ENCODE peak calls at places on chromosomes 13 and 19, in nine cellular contexts. A is endodermal cell, N is neuronal stem cell, G is IMR-90, S is NT2/D1, P is GM23248, Z is fibroblast of lung, H is HepG2, W is PC-3. F is an unnamed sample.

GRCh38 chr19:50794778-50795664 is 4.8 kb downstream of the ACP4 start:
- DNase-seq in A (peak; percentile 84), Z (no peak), N (no peak), W (peak; percentile 51), H (no peak), G (no peak), S (no peak), P (peak; percentile 34), F (no peak)

GRCh38 chr19:1261863-1262686 is 7.1 kb upstream of the CIRBP start:
- DNase-seq in G (peak; percentile 43), P (peak; percentile 85), S (no peak), A (peak; percentile 83), W (peak; percentile 48), Z (peak; percentile 83), N (no peak), H (peak; percentile 48), F (peak; percentile 97)

GRCh38 chr13:65940720-65941119 is 1289.4 kb downstream of the PCDH9 start:
- DNase-seq in W (no peak), P (no peak), H (no peak), S (no peak), G (no peak), N (no peak), A (no peak), Z (no peak), F (no peak)

GRCh38 chr19:10122066-10122465 is 2.4 kb upstream of the EIF3G start:
- DNase-seq in N (no peak), H (no peak), S (no peak), Z (peak; percentile 64), A (no peak), W (peak; percentile 63), G (peak; percentile 70), P (peak; percentile 86), F (no peak)

GRCh38 chr13:39566216-39566869 is 36.6 kb downstream of the LHFPL6 start:
- DNase-seq in H (no peak), N (no peak), A (no peak), Z (no peak), G (no peak), S (no peak), P (no peak), W (no peak), F (no peak)

GRCh38 chr13:43916828-43917227 is 37.1 kb downstream of the LACC1 start:
- DNase-seq in A (no peak), G (no peak), W (no peak), N (no peak), H (no peak), Z (peak; percentile 29), P (no peak), S (no peak), F (no peak)

GRCh38 chr13:108215428-108215827 is at the start of gene LIG4:
- DNase-seq in H (peak; percentile 79), W (peak; percentile 89), A (peak; percentile 97), Z (peak; percentile 93), S (peak; percentile 87), N (peak; percentile 89), G (peak; percentile 92), P (peak; percentile 96), F (peak; percentile 97)

GRCh38 chr19:50912102-50912599 is 956 bp upstream of the KLK4 start:
- DNase-seq in Z (no peak), S (no peak), N (no peak), A (no peak), G (no peak), P (no peak), H (no peak), W (no peak), F (no peak)

DNA sequence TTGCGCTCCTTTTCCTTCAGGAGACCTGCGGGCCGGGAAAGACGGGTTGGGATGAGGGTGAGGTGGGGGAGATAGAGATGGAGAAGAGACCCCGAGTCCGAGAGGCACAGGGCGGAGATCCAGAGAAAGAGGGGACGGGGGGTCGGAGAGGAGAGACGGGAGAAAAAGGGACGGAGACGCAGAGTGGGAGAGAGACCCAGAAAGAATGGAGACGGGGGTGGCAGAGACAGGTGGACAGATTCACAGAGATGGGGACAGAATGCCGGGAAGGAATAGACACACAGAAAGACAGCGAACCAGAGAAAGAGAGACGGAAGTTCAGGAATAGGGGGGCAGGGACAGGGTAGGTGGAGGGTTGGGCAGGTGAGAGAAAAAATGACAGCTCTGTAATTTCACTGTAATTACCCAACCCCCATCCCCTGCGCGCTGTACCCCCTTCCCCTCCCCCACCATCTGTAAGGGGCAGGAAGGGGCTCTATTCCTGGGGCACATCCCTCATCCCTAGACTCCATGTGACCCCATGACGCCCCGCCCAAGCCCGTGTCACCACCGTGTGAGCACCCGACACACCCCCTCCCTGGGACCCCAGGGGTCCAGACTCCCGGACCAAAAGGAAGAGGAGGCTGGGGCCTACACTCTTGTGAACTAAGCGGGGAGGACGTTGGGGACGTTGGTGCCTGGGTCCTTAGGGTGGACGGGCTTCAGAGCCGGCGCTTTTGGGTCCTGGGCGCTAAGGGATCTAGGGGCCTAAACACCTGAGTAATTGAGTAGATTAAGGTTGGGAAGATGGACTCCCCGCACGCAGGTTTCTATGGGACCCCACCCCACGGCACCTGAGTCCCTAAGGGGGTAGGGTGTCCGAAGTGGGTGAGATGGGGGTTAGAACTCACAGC is 967 bp downstream of the DBP start:
- DNase-seq in P (peak; percentile 29), S (no peak), H (no peak), Z (no peak), A (peak; percentile 62), N (no peak), W (no peak), G (no peak), F (peak; percentile 87)
- H3K9ac ChIP-seq in P (peak overlapping the region; percentile 92), S (peak overlapping the region; percentile 77), H (peak overlapping the region; percentile 67), Z (peak overlapping the region; percentile 42), A (no peak overlapping the region), N (peak overlapping the region; percentile 88), W (peak overlapping the region; percentile 68), G (peak overlapping the region; percentile 50), F (peak overlapping the region; percentile 80)

DNA sequence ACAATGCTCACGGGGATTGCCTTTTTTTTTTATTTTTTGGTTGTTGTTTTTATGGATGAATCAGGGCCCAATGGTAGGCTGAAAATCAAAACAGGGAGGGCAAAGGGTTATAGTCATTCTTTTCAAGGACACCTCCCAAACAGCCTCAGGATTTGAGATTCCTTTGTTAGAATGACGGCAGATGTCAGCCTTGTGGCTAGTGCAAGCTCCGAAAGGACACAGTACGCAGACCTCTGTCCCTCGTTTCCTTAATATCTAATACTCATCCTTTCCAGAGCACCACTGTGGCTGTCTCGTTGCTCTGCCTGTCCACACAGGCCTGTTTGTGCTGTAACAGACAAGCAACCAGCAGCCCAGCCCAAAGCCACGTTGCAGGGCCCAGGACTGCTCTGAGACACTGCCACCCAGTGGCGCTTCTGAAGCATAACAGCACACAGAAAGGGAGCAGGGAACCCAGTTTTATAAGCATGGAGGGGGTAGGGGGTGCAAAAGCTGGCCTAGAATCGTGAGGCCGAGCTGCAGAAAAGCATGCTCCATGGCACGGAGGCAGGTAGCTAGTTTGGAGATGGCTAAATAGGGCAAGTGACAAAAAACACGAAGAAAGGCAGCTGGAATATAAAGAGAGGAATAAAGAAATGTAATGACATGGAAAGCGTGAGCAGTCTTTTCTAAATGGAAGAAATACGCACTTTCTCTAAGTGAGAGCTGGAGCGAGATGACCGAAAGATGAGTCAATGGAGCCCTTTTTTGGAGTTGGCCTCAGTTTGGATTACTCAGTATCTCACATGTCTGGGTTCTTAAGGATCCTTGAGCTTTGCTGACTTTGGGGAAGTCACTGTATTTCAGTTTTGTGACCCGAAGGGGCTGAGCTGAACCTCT is 40.7 kb upstream of the MEDAG start:
- DNase-seq in W (peak; percentile 75), G (peak; percentile 96), S (no peak), A (peak; percentile 89), N (peak; percentile 75), P (peak; percentile 97), Z (peak; percentile 95), H (peak; percentile 80), F (peak; percentile 92)
- H3K9ac ChIP-seq in W (peak overlapping the region; percentile 29), G (peak overlapping the region; percentile 94), S (peak overlapping the region; percentile 72), A (no peak overlapping the region), N (no peak overlapping the region), P (peak overlapping the region; percentile 91), Z (peak overlapping the region; percentile 66), H (peak overlapping the region; percentile 65), F (peak overlapping the region; percentile 22)

GRCh38 chr19:19121371-19121770 is 16.9 kb downstream of the TMEM161A start:
- DNase-seq in P (no peak), A (peak; percentile 50), H (no peak), W (no peak), N (no peak), S (no peak), G (no peak), Z (no peak), F (no peak)

GRCh38 chr19:19123386-19123785 is 14.9 kb downstream of the TMEM161A start:
- DNase-seq in H (no peak), N (no peak), W (no peak), S (no peak), P (no peak), A (no peak), G (no peak), Z (no peak), F (no peak)

GRCh38 chr19:19119325-19120237 is 18.7 kb downstream of the TMEM161A start:
- DNase-seq in W (no peak), P (no peak), N (no peak), Z (no peak), G (no peak), A (peak; percentile 41), H (no peak), S (no peak), F (no peak)

GRCh38 chr19:19122902-19123301 is 15.4 kb downstream of the TMEM161A start:
- DNase-seq in Z (no peak), W (no peak), P (no peak), S (no peak), A (no peak), H (no peak), G (no peak), N (no peak), F (no peak)

DNA sequence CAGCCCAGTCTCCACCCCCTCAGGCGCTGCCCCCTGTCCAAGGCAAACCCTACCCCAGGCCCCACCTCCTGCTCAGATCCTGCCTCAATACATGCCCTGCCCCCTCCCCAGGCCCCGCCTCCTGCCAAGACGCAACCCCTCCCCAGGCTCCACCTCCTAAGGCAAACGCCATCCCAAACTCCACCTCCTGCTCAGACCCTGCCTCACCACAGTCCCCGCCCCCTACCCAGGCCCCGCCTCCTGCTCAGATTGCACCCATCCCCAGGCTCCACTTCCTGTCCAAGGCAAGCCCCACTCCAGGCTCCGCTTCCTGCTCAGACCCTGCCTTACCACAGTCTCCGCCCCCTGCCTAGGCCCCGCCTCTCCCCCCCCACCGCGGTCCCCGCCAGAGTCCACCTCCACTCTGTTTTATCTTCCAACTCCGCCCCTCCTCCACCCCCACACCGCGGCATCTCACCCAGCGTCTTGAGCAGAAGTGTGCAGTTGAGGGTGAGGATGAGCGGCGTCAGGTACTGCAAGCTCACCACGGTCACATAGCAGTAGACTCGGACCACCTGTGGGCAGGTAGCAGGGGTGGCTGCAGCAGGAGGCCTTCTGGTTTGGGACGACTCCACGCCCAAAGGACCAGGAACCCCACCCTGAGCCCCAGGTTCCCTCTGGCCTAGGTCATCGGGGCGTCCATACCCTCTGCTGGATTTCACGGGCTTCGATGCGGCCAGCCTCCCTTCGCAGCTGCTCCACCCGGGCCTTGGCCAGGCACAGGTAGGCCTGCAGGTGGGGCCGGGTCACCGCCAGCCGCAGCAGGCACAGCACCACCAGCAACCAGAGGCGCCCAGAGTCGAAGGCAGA is 17.7 kb downstream of the TMEM161A start:
- DNase-seq in W (no peak), S (peak; percentile 91), Z (peak; percentile 68), N (peak; percentile 95), G (peak; percentile 62), A (peak; percentile 100), H (peak; percentile 35), P (peak; percentile 10), F (peak; percentile 91)
- H3K9ac ChIP-seq in W (no peak overlapping the region), S (peak overlapping the region; percentile 85), Z (no peak overlapping the region), N (peak overlapping the region; percentile 70), G (no peak overlapping the region), A (no peak overlapping the region), H (no peak overlapping the region), P (no peak overlapping the region), F (no peak overlapping the region)

DNA sequence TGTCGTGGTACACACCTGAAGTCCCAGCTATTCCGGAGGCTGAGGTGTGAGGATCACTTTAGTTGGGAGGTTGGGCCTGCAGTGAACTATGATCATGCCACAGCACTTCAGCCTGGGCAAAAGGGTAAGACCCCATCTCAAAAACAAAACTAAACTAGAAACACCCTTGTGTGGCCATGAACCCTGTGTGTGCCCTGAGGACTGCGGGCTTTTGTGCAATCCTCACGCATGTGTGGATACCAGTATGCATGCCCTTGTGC is 1.1 kb upstream of the EGLN2 start:
- DNase-seq in H (no peak), Z (no peak), G (no peak), N (no peak), P (no peak), S (no peak), W (no peak), A (no peak), F (no peak)
- H3K9ac ChIP-seq in H (peak overlapping the region; percentile 84), Z (peak overlapping the region; percentile 55), G (peak overlapping the region; percentile 58), N (no peak overlapping the region), P (peak overlapping the region; percentile 83), S (no peak overlapping the region), W (no peak overlapping the region), A (peak overlapping the region; percentile 90), F (peak overlapping the region; percentile 77)